ENCODE peak calls at places on chromosomes 11 and 22, in six cellular contexts. One of them, this sample, is unnamed.

GRCh38 chr11:1740786-1741530 is 9.4 kb downstream of the IFITM10 start:
- DNase-seq in GM23248: no peak
- DNase-seq in GM03348: no peak
- DNase-seq in heart left ventricle: no peak
- DNase-seq in frontal cortex: no peak
- DNase-seq in heart right ventricle: no peak
- DNase-seq in this sample: no peak

GRCh38 chr22:46193898-46194310 is 43.6 kb downstream of the PPARA start:
- DNase-seq in GM23248: no peak
- DNase-seq in GM03348: no peak
- DNase-seq in heart left ventricle: no peak
- DNase-seq in frontal cortex: no peak
- DNase-seq in heart right ventricle: no peak
- DNase-seq in this sample: no peak

GRCh38 chr11:22244986-22245592 is 52.2 kb downstream of the ANO5 start:
- DNase-seq in GM23248: peak; percentile 70
- DNase-seq in GM03348: peak; percentile 42
- DNase-seq in heart left ventricle: no peak
- DNase-seq in frontal cortex: no peak
- DNase-seq in heart right ventricle: peak; percentile 13
- DNase-seq in this sample: peak; percentile 19

GRCh38 chr11:62958547-62959071 is 26.2 kb downstream of the SLC22A6 start:
- DNase-seq in GM23248: peak; percentile 30
- DNase-seq in GM03348: peak; percentile 34
- DNase-seq in heart left ventricle: no peak
- DNase-seq in frontal cortex: peak; percentile 40
- DNase-seq in heart right ventricle: no peak
- DNase-seq in this sample: peak; percentile 33

GRCh38 chr11:69716891-69717747 is 13.3 kb upstream of the FGF19 start:
- DNase-seq in GM23248: no peak
- DNase-seq in GM03348: no peak
- DNase-seq in heart left ventricle: no peak
- DNase-seq in frontal cortex: no peak
- DNase-seq in heart right ventricle: no peak
- DNase-seq in this sample: no peak

GRCh38 chr22:29720824-29721323 is 1.1 kb downstream of the CABP7 start:
- DNase-seq in GM23248: no peak
- DNase-seq in GM03348: no peak
- DNase-seq in heart left ventricle: no peak
- DNase-seq in frontal cortex: no peak
- DNase-seq in heart right ventricle: no peak
- DNase-seq in this sample: no peak

GRCh38 chr11:121692236-121692635 is 239.5 kb upstream of the SORL1-AS1 start:
- DNase-seq in GM23248: no peak
- DNase-seq in GM03348: no peak
- DNase-seq in heart left ventricle: no peak
- DNase-seq in frontal cortex: no peak
- DNase-seq in heart right ventricle: no peak
- DNase-seq in this sample: no peak

GRCh38 chr11:132353255-132353654 is 982.8 kb downstream of the NTM start:
- DNase-seq in GM23248: no peak
- DNase-seq in GM03348: no peak
- DNase-seq in heart left ventricle: no peak
- DNase-seq in frontal cortex: no peak
- DNase-seq in heart right ventricle: no peak
- DNase-seq in this sample: no peak

GRCh38 chr11:73218106-73218829 is at the start of gene P2RY2:
- DNase-seq in GM23248: peak; percentile 52
- DNase-seq in GM03348: peak; percentile 72
- DNase-seq in heart left ventricle: peak; percentile 91
- DNase-seq in frontal cortex: peak; percentile 50
- DNase-seq in heart right ventricle: peak; percentile 86
- DNase-seq in this sample: no peak

GRCh38 chr22:24153959-24154358 is 27.3 kb upstream of the SUSD2 start:
- DNase-seq in GM23248: no peak
- DNase-seq in GM03348: no peak
- DNase-seq in heart left ventricle: no peak
- DNase-seq in frontal cortex: no peak
- DNase-seq in heart right ventricle: no peak
- DNase-seq in this sample: no peak

GRCh38 chr11:46456269-46456668 is 64.7 kb upstream of the CHRM4 start:
- DNase-seq in GM23248: no peak
- DNase-seq in GM03348: no peak
- DNase-seq in heart left ventricle: no peak
- DNase-seq in frontal cortex: no peak
- DNase-seq in heart right ventricle: no peak
- DNase-seq in this sample: no peak

GRCh38 chr11:108697872-108698473 is 33.1 kb downstream of the DDX10 start:
- DNase-seq in GM23248: peak; percentile 85
- DNase-seq in GM03348: peak; percentile 79
- DNase-seq in heart left ventricle: no peak
- DNase-seq in frontal cortex: peak; percentile 48
- DNase-seq in heart right ventricle: no peak
- DNase-seq in this sample: peak; percentile 72

GRCh38 chr11:64703048-64703447 is 19.9 kb downstream of the NRXN2 start:
- DNase-seq in GM23248: no peak
- DNase-seq in GM03348: no peak
- DNase-seq in heart left ventricle: no peak
- DNase-seq in frontal cortex: no peak
- DNase-seq in heart right ventricle: no peak
- DNase-seq in this sample: no peak

GRCh38 chr11:17472467-17472866 is 4.2 kb downstream of the ABCC8 start:
- DNase-seq in GM23248: no peak
- DNase-seq in GM03348: no peak
- DNase-seq in heart left ventricle: no peak
- DNase-seq in frontal cortex: no peak
- DNase-seq in heart right ventricle: no peak
- DNase-seq in this sample: no peak

GRCh38 chr22:36982136-36982535 is 37.1 kb downstream of the TST start:
- DNase-seq in GM23248: no peak
- DNase-seq in GM03348: no peak
- DNase-seq in heart left ventricle: no peak
- DNase-seq in frontal cortex: no peak
- DNase-seq in heart right ventricle: no peak
- DNase-seq in this sample: no peak

GRCh38 chr11:15695096-15695721 is 580.5 kb downstream of the INSC start:
- DNase-seq in GM23248: no peak
- DNase-seq in GM03348: no peak
- DNase-seq in heart left ventricle: no peak
- DNase-seq in frontal cortex: no peak
- DNase-seq in heart right ventricle: no peak
- DNase-seq in this sample: no peak

GRCh38 chr22:36862251-36863242 is 1.7 kb downstream of the NCF4 start:
- DNase-seq in GM23248: no peak
- DNase-seq in GM03348: no peak
- DNase-seq in heart left ventricle: peak; percentile 77
- DNase-seq in frontal cortex: no peak
- DNase-seq in heart right ventricle: peak; percentile 40
- DNase-seq in this sample: no peak

GRCh38 chr11:112797653-112798293 is 163.4 kb upstream of the NCAM1 start:
- DNase-seq in GM23248: peak; percentile 63
- DNase-seq in GM03348: peak; percentile 43
- DNase-seq in heart left ventricle: no peak
- DNase-seq in frontal cortex: no peak
- DNase-seq in heart right ventricle: no peak
- DNase-seq in this sample: no peak

GRCh38 chr11:127612602-127613001 is 612.0 kb upstream of the KIRREL3 start:
- DNase-seq in GM23248: no peak
- DNase-seq in GM03348: no peak
- DNase-seq in heart left ventricle: no peak
- DNase-seq in frontal cortex: no peak
- DNase-seq in heart right ventricle: no peak
- DNase-seq in this sample: no peak

GRCh38 chr11:20963596-20963995 is 294.2 kb downstream of the NELL1 start:
- DNase-seq in GM23248: peak; percentile 3
- DNase-seq in GM03348: no peak
- DNase-seq in heart left ventricle: no peak
- DNase-seq in frontal cortex: no peak
- DNase-seq in heart right ventricle: no peak
- DNase-seq in this sample: no peak

GRCh38 chr22:32622762-32623147 is 148.1 kb downstream of the FBXO7 start:
- DNase-seq in GM23248: no peak
- DNase-seq in GM03348: no peak
- DNase-seq in heart left ventricle: no peak
- DNase-seq in frontal cortex: no peak
- DNase-seq in heart right ventricle: no peak
- DNase-seq in this sample: no peak

GRCh38 chr11:11478021-11478420 is 125.0 kb upstream of the CSNK2A3 start:
- DNase-seq in GM23248: no peak
- DNase-seq in GM03348: no peak
- DNase-seq in heart left ventricle: no peak
- DNase-seq in frontal cortex: no peak
- DNase-seq in heart right ventricle: no peak
- DNase-seq in this sample: no peak

GRCh38 chr11:124672531-124673215 is 866 bp downstream of the SIAE start:
- DNase-seq in GM23248: no peak
- DNase-seq in GM03348: no peak
- DNase-seq in heart left ventricle: no peak
- DNase-seq in frontal cortex: no peak
- DNase-seq in heart right ventricle: no peak
- DNase-seq in this sample: no peak

GRCh38 chr11:120404495-120404894 is 68.3 kb downstream of the ARHGEF12 start:
- DNase-seq in GM23248: no peak
- DNase-seq in GM03348: no peak
- DNase-seq in heart left ventricle: no peak
- DNase-seq in frontal cortex: no peak
- DNase-seq in heart right ventricle: no peak
- DNase-seq in this sample: no peak

GRCh38 chr22:22709719-22710445 is 65.5 kb downstream of the GGTLC2 start:
- DNase-seq in GM23248: peak; percentile 27
- DNase-seq in GM03348: no peak
- DNase-seq in heart left ventricle: no peak
- DNase-seq in frontal cortex: no peak
- DNase-seq in heart right ventricle: no peak
- DNase-seq in this sample: no peak

GRCh38 chr22:31250740-31251330 is 38.7 kb downstream of the LIMK2 start:
- DNase-seq in GM23248: peak; percentile 34
- DNase-seq in GM03348: peak; percentile 27
- DNase-seq in heart left ventricle: no peak
- DNase-seq in frontal cortex: no peak
- DNase-seq in heart right ventricle: no peak
- DNase-seq in this sample: no peak

GRCh38 chr11:134037093-134037908 is 31.6 kb upstream of the JAM3 start:
- DNase-seq in GM23248: peak; percentile 83
- DNase-seq in GM03348: peak; percentile 88
- DNase-seq in heart left ventricle: peak; percentile 85
- DNase-seq in frontal cortex: no peak
- DNase-seq in heart right ventricle: peak; percentile 81
- DNase-seq in this sample: peak; percentile 29

GRCh38 chr22:38504731-38505594 is 1.1 kb downstream of the DDX17 start:
- DNase-seq in GM23248: peak; percentile 74
- DNase-seq in GM03348: peak; percentile 36
- DNase-seq in heart left ventricle: peak; percentile 66
- DNase-seq in frontal cortex: no peak
- DNase-seq in heart right ventricle: peak; percentile 47
- DNase-seq in this sample: no peak

GRCh38 chr11:64268687-64269379 is 15.6 kb downstream of the BAD start:
- DNase-seq in GM23248: peak; percentile 75
- DNase-seq in GM03348: peak; percentile 60
- DNase-seq in heart left ventricle: peak; percentile 83
- DNase-seq in frontal cortex: no peak
- DNase-seq in heart right ventricle: peak; percentile 74
- DNase-seq in this sample: peak; percentile 18

GRCh38 chr11:57179701-57180100 is 2.1 kb upstream of the LRRC55 start:
- DNase-seq in GM23248: no peak
- DNase-seq in GM03348: no peak
- DNase-seq in heart left ventricle: no peak
- DNase-seq in frontal cortex: no peak
- DNase-seq in heart right ventricle: no peak
- DNase-seq in this sample: no peak

GRCh38 chr11:69440876-69441275 is 40.6 kb upstream of the LINC01488 start:
- DNase-seq in GM23248: no peak
- DNase-seq in GM03348: no peak
- DNase-seq in heart left ventricle: no peak
- DNase-seq in frontal cortex: no peak
- DNase-seq in heart right ventricle: no peak
- DNase-seq in this sample: no peak

GRCh38 chr22:46262449-46263207 is 515 bp downstream of the PKDREJ start:
- DNase-seq in GM23248: peak; percentile 67
- DNase-seq in GM03348: peak; percentile 43
- DNase-seq in heart left ventricle: peak; percentile 90
- DNase-seq in frontal cortex: peak; percentile 48
- DNase-seq in heart right ventricle: peak; percentile 80
- DNase-seq in this sample: no peak

GRCh38 chr11:8699903-8700302 is 17.3 kb downstream of the RPL27A start:
- DNase-seq in GM23248: peak; percentile 78
- DNase-seq in GM03348: peak; percentile 82
- DNase-seq in heart left ventricle: no peak
- DNase-seq in frontal cortex: no peak
- DNase-seq in heart right ventricle: peak; percentile 45
- DNase-seq in this sample: no peak

GRCh38 chr11:75850787-75851186 is 35.8 kb downstream of the UVRAG start:
- DNase-seq in GM23248: peak; percentile 24
- DNase-seq in GM03348: peak; percentile 7
- DNase-seq in heart left ventricle: no peak
- DNase-seq in frontal cortex: no peak
- DNase-seq in heart right ventricle: no peak
- DNase-seq in this sample: no peak

GRCh38 chr22:49971232-49972162 is 10.9 kb downstream of the PIM3 start:
- DNase-seq in GM23248: peak; percentile 63
- DNase-seq in GM03348: peak; percentile 86
- DNase-seq in heart left ventricle: peak; percentile 91
- DNase-seq in frontal cortex: peak; percentile 77
- DNase-seq in heart right ventricle: peak; percentile 87
- DNase-seq in this sample: peak; percentile 49

GRCh38 chr11:77104727-77105126 is 2.1 kb downstream of the OMP start:
- DNase-seq in GM23248: peak; percentile 46
- DNase-seq in GM03348: no peak
- DNase-seq in heart left ventricle: no peak
- DNase-seq in frontal cortex: peak; percentile 63
- DNase-seq in heart right ventricle: no peak
- DNase-seq in this sample: no peak

GRCh38 chr11:115927823-115928329 is 423.7 kb upstream of the CADM1 start:
- DNase-seq in GM23248: no peak
- DNase-seq in GM03348: no peak
- DNase-seq in heart left ventricle: no peak
- DNase-seq in frontal cortex: no peak
- DNase-seq in heart right ventricle: no peak
- DNase-seq in this sample: no peak

GRCh38 chr22:48507595-48508350 is 1319.9 kb downstream of the BRD1 start:
- DNase-seq in GM23248: no peak
- DNase-seq in GM03348: no peak
- DNase-seq in heart left ventricle: no peak
- DNase-seq in frontal cortex: no peak
- DNase-seq in heart right ventricle: no peak
- DNase-seq in this sample: no peak

GRCh38 chr11:58301576-58301975 is 33.5 kb upstream of the OR10W1 start:
- DNase-seq in GM23248: peak; percentile 88
- DNase-seq in GM03348: peak; percentile 59
- DNase-seq in heart left ventricle: no peak
- DNase-seq in frontal cortex: no peak
- DNase-seq in heart right ventricle: no peak
- DNase-seq in this sample: no peak